ENCODE peak calls at places on chromosomes 6 and 20, in eight cellular contexts. C is endothelial cell of umbilical vein, Q is A549, B is K562, S is HepG2, L is HCT116, H is H1, D is GM12878. W is an unnamed sample.

GRCh38 chr20:12916699-12917098 is 92.1 kb upstream of the SPTLC3 start:
- DNase-seq in L (no peak), D (no peak), C (no peak), Q (no peak), B (no peak), H (no peak), S (peak; percentile 52), W (no peak)

GRCh38 chr6:61887425-61887824 is 398.6 kb downstream of the KHDRBS2 start:
- DNase-seq in S (no peak), C (no peak), D (no peak), H (no peak), B (no peak), Q (no peak), L (no peak), W (no peak)

GRCh38 chr6:165223736-165224135 is 85.7 kb downstream of the C6orf118 start:
- DNase-seq in Q (no peak), S (no peak), B (no peak), L (no peak), C (no peak), H (no peak), D (no peak), W (no peak)

GRCh38 chr6:122789862-122790739 is 1.0 kb downstream of the SMPDL3A start:
- DNase-seq in Q (peak; percentile 46), H (no peak), C (peak; percentile 6), B (peak; percentile 46), S (no peak), L (no peak), D (no peak), W (peak; percentile 36)

GRCh38 chr20:50085481-50086365 is 27.2 kb downstream of the UBE2V1 start:
- DNase-seq in L (peak; percentile 22), D (no peak), S (peak; percentile 82), C (peak; percentile 85), B (peak; percentile 64), Q (peak; percentile 81), H (no peak), W (peak; percentile 88)

GRCh38 chr6:16844183-16844582 is 82.9 kb upstream of the ATXN1 start:
- DNase-seq in C (no peak), H (no peak), L (no peak), Q (no peak), B (no peak), D (no peak), S (no peak), W (no peak)

GRCh38 chr20:36792422-36792821 is 18.9 kb upstream of the DSN1 start:
- DNase-seq in L (peak; percentile 57), B (peak; percentile 25), H (no peak), Q (peak; percentile 54), D (no peak), S (peak; percentile 80), C (peak; percentile 68), W (peak; percentile 49)

GRCh38 chr6:168742146-168742782 is 301.3 kb downstream of the SMOC2 start:
- DNase-seq in D (no peak), Q (no peak), H (no peak), S (no peak), B (no peak), L (no peak), C (no peak), W (no peak)

GRCh38 chr6:26358511-26358981 is 6.5 kb upstream of the BTN3A2 start:
- DNase-seq in B (no peak), C (no peak), L (no peak), Q (no peak), S (no peak), H (no peak), D (peak; percentile 62), W (no peak)

GRCh38 chr6:83633609-83634008 is 75.3 kb downstream of the SNAP91 start:
- DNase-seq in S (no peak), L (no peak), H (peak; percentile 45), C (no peak), Q (no peak), B (no peak), D (no peak), W (no peak)

GRCh38 chr20:64119681-64120341 is 12.4 kb upstream of the NPBWR2 start:
- DNase-seq in H (peak; percentile 49), L (peak; percentile 6), C (peak; percentile 8), S (no peak), D (no peak), B (no peak), Q (no peak), W (no peak)
- H3K4me3 ChIP-seq in H (no peak overlapping the region), L (no peak overlapping the region), C (no peak overlapping the region), S (no peak overlapping the region), D (no peak overlapping the region), B (no peak overlapping the region), Q (no peak overlapping the region), W (no peak overlapping the region)

GRCh38 chr6:11580686-11581085 is 43.1 kb downstream of the TMEM170B start:
- DNase-seq in L (no peak), S (no peak), H (no peak), Q (no peak), B (no peak), C (no peak), D (no peak), W (peak; percentile 22)
- TF ChIP-seq MAX in L (no peak), S (no peak), H (no peak), Q (no peak), B (no peak), C (no peak), D (no peak), W (no peak)

GRCh38 chr6:37819177-37819801 is at the start of gene ZFAND3:
- DNase-seq in S (peak; percentile 95), H (peak; percentile 98), C (peak; percentile 95), B (peak; percentile 97), L (peak; percentile 94), Q (peak; percentile 82), D (peak; percentile 86), W (peak; percentile 97)
- TF ChIP-seq POLR2A in S (peak; percentile 69), H (no peak), C (peak; percentile 65), B (no peak), L (no peak), Q (no peak), D (peak; percentile 59), W (no peak)

GRCh38 chr6:127816643-127817042 is 84.2 kb downstream of the THEMIS start:
- DNase-seq in H (no peak), L (no peak), S (no peak), D (no peak), B (no peak), C (no peak), Q (no peak), W (no peak)
- H3K4me3 ChIP-seq in H (no peak overlapping the region), L (no peak overlapping the region), S (no peak overlapping the region), D (no peak overlapping the region), B (no peak overlapping the region), C (no peak overlapping the region), Q (no peak overlapping the region), W (no peak overlapping the region)

DNA sequence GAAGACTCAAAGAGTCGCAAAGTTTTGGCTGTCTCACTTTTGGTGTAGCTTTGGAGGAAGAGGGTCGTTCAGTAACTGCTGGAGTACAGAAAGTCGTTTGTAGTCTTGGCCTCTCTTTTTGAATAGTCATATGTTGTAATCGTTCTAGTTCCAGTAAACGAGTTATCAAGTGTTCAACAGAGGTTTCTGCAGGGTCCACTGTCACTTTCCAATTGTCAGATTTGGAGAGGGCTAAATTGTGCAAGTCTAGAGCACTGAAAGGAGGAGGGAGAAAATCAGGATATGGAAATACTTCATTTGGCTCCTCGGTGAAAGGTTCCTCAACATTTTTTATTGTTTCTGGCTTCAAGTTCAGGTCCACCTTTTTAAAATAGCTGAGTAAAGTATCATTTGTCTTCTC is 9.7 kb downstream of the FAM217A start:
- DNase-seq in L (no peak), Q (no peak), C (no peak), H (no peak), D (no peak), B (no peak), S (no peak), W (no peak)
- TF ChIP-seq MAX in L (no peak), Q (no peak), C (no peak), H (no peak), D (no peak), B (no peak), S (no peak), W (no peak)

DNA sequence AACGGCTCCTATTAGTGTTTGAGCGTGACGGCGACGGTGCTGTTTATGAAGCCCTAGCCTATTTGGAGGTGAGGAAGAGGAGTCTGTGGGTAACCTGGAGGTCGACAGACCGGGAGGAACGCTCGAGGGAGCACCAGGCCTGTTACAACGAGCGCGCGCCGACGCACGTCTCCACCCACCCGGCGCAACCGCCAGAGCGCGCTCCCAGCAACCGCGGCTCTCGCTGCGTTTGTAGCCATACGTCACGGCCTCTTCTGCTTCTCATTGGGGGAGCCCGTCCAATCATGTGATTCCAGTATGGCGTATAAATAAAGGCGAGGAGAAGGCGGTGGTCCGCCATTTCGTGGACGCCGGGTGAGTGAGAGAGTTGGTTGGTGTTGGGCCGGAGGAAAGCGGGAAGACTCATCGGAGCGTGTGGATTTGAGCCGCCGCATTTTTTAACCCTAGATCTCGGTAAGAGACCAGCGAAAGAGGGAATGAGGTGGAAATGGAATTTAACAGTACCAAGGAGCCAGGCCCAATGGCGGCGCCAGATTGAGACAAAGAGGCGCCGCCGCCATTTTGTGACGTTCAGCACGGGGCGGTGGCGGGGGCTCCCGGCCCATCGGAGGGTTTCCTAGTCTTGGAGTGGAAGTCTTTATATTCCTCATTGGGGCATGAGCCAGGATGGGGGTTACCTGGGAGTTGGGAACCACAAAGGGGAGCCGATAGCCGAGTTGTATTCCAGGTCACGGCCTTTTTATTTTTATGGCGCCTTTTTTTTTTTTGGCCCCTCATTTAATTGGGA is at the start of gene SRSF3:
- DNase-seq in Q (peak; percentile 86), C (peak; percentile 97), L (peak; percentile 95), B (peak; percentile 99), S (peak; percentile 98), D (peak; percentile 90), H (peak; percentile 95), W (peak; percentile 100)
- TF ChIP-seq POLR2A in Q (peak; percentile 97), C (peak; percentile 100), L (peak; percentile 98), B (peak; percentile 100), S (peak; percentile 100), D (peak; percentile 100), H (peak; percentile 100), W (peak; percentile 99)

GRCh38 chr20:44532248-44532980 is 10.5 kb upstream of the SERINC3 start:
- DNase-seq in H (no peak), B (no peak), D (no peak), S (no peak), C (peak; percentile 52), Q (no peak), L (no peak), W (no peak)
- H3K4me3 ChIP-seq in H (peak overlapping the region; percentile 75), B (peak overlapping the region; percentile 55), D (peak overlapping the region; percentile 63), S (peak overlapping the region; percentile 74), C (peak overlapping the region; percentile 80), Q (peak overlapping the region; percentile 68), L (peak overlapping the region; percentile 65), W (peak overlapping the region; percentile 66)

DNA sequence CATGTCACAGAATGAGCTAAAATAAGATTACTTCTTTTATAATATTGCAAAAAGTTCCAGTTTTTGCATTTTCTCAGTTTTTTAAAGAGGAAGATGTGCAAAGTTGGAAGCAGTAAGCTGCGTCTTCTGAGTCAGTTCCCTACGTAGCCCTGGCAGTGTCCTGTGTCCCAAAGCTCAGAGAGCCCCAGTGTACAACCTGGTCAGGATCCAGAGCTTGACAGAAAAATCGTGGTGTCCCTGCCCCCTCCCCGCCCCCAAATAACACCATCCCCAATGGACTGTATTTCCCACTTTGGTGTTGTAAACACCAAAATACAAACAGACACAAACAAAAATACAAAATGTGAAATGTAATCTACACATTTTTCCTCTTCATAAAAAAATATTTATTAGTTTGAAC is 4.6 kb downstream of the SLC2A4RG start:
- DNase-seq in S (no peak), C (no peak), D (no peak), B (no peak), H (no peak), Q (no peak), L (no peak), W (no peak)
- TF ChIP-seq MAX in S (no peak), C (no peak), D (no peak), B (no peak), H (no peak), Q (no peak), L (no peak), W (no peak)

GRCh38 chr20:61960836-61961235 is 104.8 kb downstream of the TAF4 start:
- DNase-seq in C (no peak), B (no peak), H (no peak), S (no peak), D (no peak), Q (no peak), L (no peak), W (no peak)
- TF ChIP-seq POLR2A in C (no peak), B (no peak), H (no peak), S (no peak), D (no peak), Q (no peak), L (no peak), W (no peak)